ENCODE peak calls at places on chromosomes 5 and 9, in ten cellular contexts. N is mesenteric fat pad; Y is DMS153; B is aorta; I is astrocyte; U is fibroblast of lung; Q is T-helper 2 cell; W is stimulated activated CD8-positive, alpha-beta memory T cell treated with anti-CD3 and anti-CD28 coated beads, Interleukin-4, amount 100 ng/mL, for 1 hour; M is GM03348; J is activated CD4-positive, alpha-beta T cell treated with anti-CD3 and anti-CD28 coated beads, Interleukin-2, amount 50 U/mL, for 48 hours. F is an unnamed sample.

GRCh38 chr5:143241892-143242291 is 161.6 kb downstream of the NR3C1 start:
- DNase-seq in N (no peak), Y (no peak), B (no peak), I (peak; percentile 75), U (peak; percentile 60), Q (no peak), W (no peak), M (peak; percentile 16), J (no peak), F (no peak)

GRCh38 chr5:61167382-61167781 is 5.1 kb upstream of the SMIM15 start:
- DNase-seq in N (no peak), Y (no peak), B (no peak), I (peak; percentile 31), U (peak; percentile 69), Q (no peak), W (no peak), M (peak; percentile 70), J (no peak), F (no peak)

GRCh38 chr5:144121577-144121976 is 48.9 kb downstream of the YIPF5 start:
- DNase-seq in N (no peak), Y (no peak), B (no peak), I (peak; percentile 63), U (no peak), Q (no peak), W (no peak), M (peak; percentile 36), J (no peak), F (no peak)

GRCh38 chr5:78566747-78567449 is 81.7 kb downstream of the LHFPL2 start:
- DNase-seq in N (no peak), Y (no peak), B (no peak), I (peak; percentile 65), U (peak; percentile 28), Q (no peak), W (no peak), M (no peak), J (no peak), F (no peak)

GRCh38 chr9:136773386-136774044 is 9.2 kb upstream of the LCN15 start:
- DNase-seq in N (no peak), Y (no peak), B (peak; percentile 53), I (no peak), U (no peak), Q (no peak), W (no peak), M (no peak), J (peak; percentile 36), F (no peak)

GRCh38 chr5:136776022-136776927 is 410.9 kb upstream of the TRPC7 start:
- DNase-seq in N (no peak), Y (no peak), B (no peak), I (peak; percentile 12), U (no peak), Q (no peak), W (no peak), M (no peak), J (no peak), F (no peak)

GRCh38 chr5:62896121-62896893 is 317.7 kb downstream of the LRRC70 start:
- DNase-seq in N (no peak), Y (no peak), B (no peak), I (no peak), U (no peak), Q (no peak), W (no peak), M (no peak), J (no peak), F (no peak)

GRCh38 chr5:62043289-62044274 is 262.4 kb upstream of the KIF2A start:
- DNase-seq in N (no peak), Y (no peak), B (no peak), I (no peak), U (no peak), Q (no peak), W (no peak), M (no peak), J (no peak), F (no peak)

GRCh38 chr5:32854473-32854872 is 143.4 kb downstream of the NPR3 start:
- DNase-seq in N (no peak), Y (no peak), B (no peak), I (no peak), U (no peak), Q (no peak), W (no peak), M (no peak), J (no peak), F (no peak)

GRCh38 chr5:122500245-122501086 is 188.4 kb downstream of the SNCAIP start:
- DNase-seq in N (no peak), Y (no peak), B (no peak), I (peak; percentile 33), U (peak; percentile 78), Q (no peak), W (no peak), M (peak; percentile 74), J (peak; percentile 5), F (no peak)

GRCh38 chr5:127001621-127002296 is 28.6 kb downstream of the MARCHF3 start:
- DNase-seq in N (no peak), Y (no peak), B (no peak), I (peak; percentile 97), U (peak; percentile 64), Q (no peak), W (no peak), M (peak; percentile 79), J (no peak), F (no peak)

GRCh38 chr5:62606878-62607277 is 28.3 kb downstream of the LRRC70 start:
- DNase-seq in N (no peak), Y (no peak), B (no peak), I (peak; percentile 16), U (no peak), Q (no peak), W (no peak), M (peak; percentile 31), J (no peak), F (no peak)

F was measured in Peyer's patch.